ENCODE peak calls at places on chromosome 21, in ten cellular contexts. S is activated CD4-positive, alpha-beta T cell treated with anti-CD3 and anti-CD28 coated beads for 4 hours; Z is OCI-M1; C is CD8-positive, alpha-beta memory T cell; D is kidney epithelial cell; V is ovary; Q is NCI-H774; O is astrocyte of the cerebellum; E is AML-193; P is activated naive CD4-positive, alpha-beta T cell treated with anti-CD3 and anti-CD28 coated beads, Interleukin-2, amount 50 U/mL, for 16 hours. R is an unnamed sample.
A peak's percentile ranks its signal among the peaks of the same experiment; 100 is the strongest.

GRCh38 chr21:42098957-42099547 is 27.9 kb downstream of the UMODL1 start:
- DNase-seq in Z (no peak), S (no peak), D (no peak), V (no peak), O (no peak), C (no peak), Q (no peak), E (no peak), P (no peak), R (no peak)

GRCh38 chr21:42653492-42654061 is at the start of gene PDE9A:
- DNase-seq in V (peak; percentile 29), Z (no peak), D (no peak), Q (no peak), O (no peak), C (no peak), E (no peak), P (peak; percentile 54), S (peak; percentile 46), R (no peak)

GRCh38 chr21:28229811-28230210 is 762.9 kb downstream of the LTN1 start:
- DNase-seq in D (no peak), O (no peak), Z (peak; percentile 39), P (no peak), E (peak; percentile 1), C (no peak), S (no peak), V (no peak), Q (no peak), R (peak; percentile 21)

GRCh38 chr21:33915368-33916199 is at the start of gene ATP5PO:
- DNase-seq in P (peak; percentile 96), D (peak; percentile 95), E (peak; percentile 92), S (peak; percentile 95), V (peak; percentile 96), C (peak; percentile 93), Q (peak; percentile 96), Z (peak; percentile 99), O (peak; percentile 97), R (peak; percentile 84)

GRCh38 chr21:46369520-46370235 is 45.7 kb downstream of the PCNT start:
- DNase-seq in V (no peak), Q (no peak), D (no peak), S (no peak), Z (peak; percentile 34), C (no peak), O (no peak), P (no peak), E (no peak), R (no peak)

GRCh38 chr21:20662523-20662922 is 335.7 kb upstream of the NCAM2 start:
- DNase-seq in O (no peak), E (no peak), Z (no peak), Q (no peak), V (no peak), P (no peak), D (no peak), S (no peak), C (no peak), R (no peak)

GRCh38 chr21:41258617-41259016 is 58.0 kb upstream of the FAM3B start:
- DNase-seq in S (no peak), C (no peak), O (no peak), E (no peak), Q (no peak), D (no peak), Z (no peak), P (no peak), V (no peak), R (no peak)

GRCh38 chr21:14414932-14415508 is 32.1 kb upstream of the HSPA13 start:
- DNase-seq in V (no peak), Q (no peak), E (no peak), C (no peak), P (no peak), Z (peak; percentile 69), S (no peak), D (no peak), O (no peak), R (no peak)

GRCh38 chr21:44295163-44295601 is 4.7 kb upstream of the PFKL start:
- DNase-seq in S (no peak), O (no peak), E (no peak), D (no peak), P (no peak), Q (no peak), V (no peak), C (no peak), Z (no peak), R (no peak)

GRCh38 chr21:29520146-29520545 is 221.4 kb downstream of the BACH1 start:
- DNase-seq in Z (no peak), P (no peak), Q (no peak), C (no peak), S (no peak), V (no peak), O (no peak), D (no peak), E (no peak), R (no peak)

GRCh38 chr21:41834252-41834925 is 44.8 kb downstream of the PRDM15 start:
- DNase-seq in P (no peak), E (no peak), O (no peak), C (no peak), Q (no peak), Z (no peak), S (no peak), D (no peak), V (peak; percentile 56), R (no peak)

GRCh38 chr21:41965447-41966340 is 11.9 kb upstream of the C2CD2 start:
- DNase-seq in Z (no peak), V (no peak), D (no peak), O (no peak), E (no peak), Q (no peak), S (no peak), P (no peak), C (no peak), R (no peak)

GRCh38 chr21:37907076-37907475 is 9.2 kb downstream of the KCNJ6 start:
- DNase-seq in Q (no peak), E (no peak), V (no peak), P (no peak), Z (no peak), D (no peak), O (no peak), S (no peak), C (no peak), R (no peak)

GRCh38 chr21:33834801-33835500 is 80.7 kb downstream of the ATP5PO start:
- DNase-seq in E (no peak), D (no peak), Q (no peak), V (no peak), C (no peak), Z (no peak), O (peak; percentile 23), S (no peak), P (no peak), R (no peak)

GRCh38 chr21:36820176-36821031 is 121.5 kb downstream of the SIM2 start:
- DNase-seq in P (no peak), E (no peak), C (no peak), D (no peak), O (no peak), V (no peak), Z (peak; percentile 18), S (no peak), Q (no peak), R (no peak)

GRCh38 chr21:32574946-32575925 is 10.1 kb downstream of the TCP10L start:
- DNase-seq in P (no peak), D (no peak), E (no peak), Q (no peak), C (no peak), V (no peak), Z (no peak), S (no peak), O (no peak), R (no peak)

GRCh38 chr21:38221594-38221993 is 35.2 kb upstream of the KCNJ15 start:
- DNase-seq in C (no peak), V (no peak), O (no peak), S (no peak), Q (no peak), D (no peak), Z (no peak), P (no peak), E (no peak), R (no peak)

GRCh38 chr21:41766883-41767605 is at the start of gene RIPK4:
- DNase-seq in O (no peak), E (no peak), Z (no peak), Q (peak; percentile 66), V (no peak), S (peak; percentile 60), P (peak; percentile 65), C (no peak), D (peak; percentile 85), R (no peak)

GRCh38 chr21:45588086-45588825 is 46.0 kb upstream of the SLC19A1 start:
- DNase-seq in O (no peak), C (no peak), S (no peak), D (no peak), Q (no peak), P (no peak), Z (no peak), E (no peak), V (no peak), R (no peak)

GRCh38 chr21:37574316-37574715 is 207.7 kb downstream of the DYRK1A start:
- DNase-seq in E (no peak), O (no peak), D (no peak), V (no peak), C (no peak), P (no peak), Q (no peak), S (no peak), Z (no peak), R (no peak)

GRCh38 chr21:44994016-44994365 is 54.2 kb downstream of the SLX9 start:
- DNase-seq in V (no peak), Q (no peak), P (no peak), S (no peak), O (no peak), Z (no peak), C (no peak), D (no peak), E (no peak), R (no peak)

GRCh38 chr21:37257967-37258877 is 8.9 kb downstream of the VPS26C start:
- DNase-seq in P (peak; percentile 80), E (peak; percentile 90), D (no peak), O (no peak), C (peak; percentile 75), Z (peak; percentile 98), Q (peak; percentile 77), S (peak; percentile 83), V (peak; percentile 60), R (no peak)

GRCh38 chr21:29524055-29524454 is 225.3 kb downstream of the BACH1 start:
- DNase-seq in D (no peak), P (no peak), Z (no peak), E (no peak), C (no peak), O (no peak), V (no peak), S (no peak), Q (no peak), R (no peak)

GRCh38 chr21:43611598-43612369 is 47.5 kb downstream of the HSF2BP start:
- DNase-seq in Z (peak; percentile 84), P (no peak), O (peak; percentile 54), S (no peak), C (no peak), D (no peak), V (peak; percentile 64), Q (no peak), E (peak; percentile 16), R (no peak)

GRCh38 chr21:34020934-34021553 is 52.3 kb upstream of the MRPS6 start:
- DNase-seq in S (no peak), P (no peak), Z (no peak), C (no peak), E (no peak), V (no peak), O (no peak), Q (no peak), D (no peak), R (no peak)

GRCh38 chr21:38989097-38989744 is 183.5 kb downstream of the ETS2 start:
- DNase-seq in P (no peak), V (no peak), D (no peak), O (no peak), Z (no peak), S (no peak), E (no peak), C (no peak), Q (no peak), R (no peak)

GRCh38 chr21:45420061-45420521 is 15.1 kb downstream of the COL18A1 start:
- DNase-seq in O (no peak), P (no peak), C (no peak), D (no peak), Z (no peak), Q (no peak), E (no peak), S (no peak), V (no peak), R (no peak)

GRCh38 chr21:34889287-34889536 is 159.9 kb downstream of the RUNX1 start:
- DNase-seq in Q (no peak), S (no peak), E (no peak), P (no peak), Z (peak; percentile 89), V (peak; percentile 42), C (peak; percentile 47), O (no peak), D (no peak), R (no peak)

R was measured in keratinocyte.